ENCODE peak calls at places on chromosomes 16 and 17, in nine cellular contexts. L, F, V, G, Y, K, I, W and H are unnamed samples. For H3K4me1, the result is how much of the 10 kb centered on the place peaks cover.

GRCh38 chr16:21064203-21064602 is 86.4 kb downstream of the DNAH3 start:
- DNase-seq in L (no peak), F (no peak), V (no peak), G (no peak), Y (no peak), K (no peak), I (no peak), W (no peak), H (no peak)

GRCh38 chr16:83356266-83356665 is 451.5 kb upstream of the HSBP1 start:
- DNase-seq in L (no peak), F (peak), V (peak), G (peak), Y (peak), K (no peak), I (peak), W (no peak), H (no peak)

GRCh38 chr17:178292-179065 is 3.0 kb downstream of the DOC2B start:
- DNase-seq in L (no peak), F (no peak), V (no peak), G (no peak), Y (no peak), K (no peak), I (no peak), W (no peak), H (no peak)

GRCh38 chr17:6347776-6348175 is 87.1 kb downstream of the AIPL1 start:
- DNase-seq in L (peak), F (no peak), V (no peak), G (no peak), Y (no peak), K (no peak), I (no peak), W (no peak), H (no peak)

GRCh38 chr16:391885-392335 is 5.1 kb upstream of the NME4 start:
- DNase-seq in L (no peak), F (peak), V (no peak), G (peak), Y (peak), K (no peak), I (peak), W (peak), H (no peak)

GRCh38 chr17:17155568-17155967 is 50.6 kb downstream of the PLD6 start:
- DNase-seq in L (no peak), F (no peak), V (no peak), G (peak), Y (no peak), K (no peak), I (no peak), W (no peak), H (no peak)

GRCh38 chr17:2369039-2369438 is 31.7 kb downstream of the SGSM2 start:
- DNase-seq in L (no peak), F (no peak), V (no peak), G (no peak), Y (no peak), K (no peak), I (no peak), W (no peak), H (no peak)

GRCh38 chr16:50315346-50315997 is 49.1 kb downstream of the ADCY7 start:
- DNase-seq in L (no peak), F (no peak), V (no peak), G (no peak), Y (no peak), K (no peak), I (no peak), W (no peak), H (peak)

GRCh38 chr17:61947367-61948078 is 19.7 kb upstream of the INTS2 start:
- DNase-seq in L (no peak), F (no peak), V (no peak), G (no peak), Y (no peak), K (no peak), I (no peak), W (no peak), H (no peak)

GRCh38 chr17:2343421-2343820 is 6.1 kb downstream of the SGSM2 start:
- DNase-seq in L (no peak), F (no peak), V (no peak), G (no peak), Y (peak), K (no peak), I (no peak), W (no peak), H (no peak)

GRCh38 chr17:3750926-3751325 is 27.2 kb downstream of the HASPIN start:
- DNase-seq in L (no peak), F (no peak), V (no peak), G (no peak), Y (peak), K (no peak), I (no peak), W (peak), H (no peak)

GRCh38 chr16:23131436-23131835 is 17.8 kb downstream of the USP31 start:
- DNase-seq in L (no peak), F (no peak), V (no peak), G (no peak), Y (no peak), K (no peak), I (no peak), W (no peak), H (no peak)

GRCh38 chr16:27421961-27422740 is 20.2 kb downstream of the IL21R start:
- DNase-seq in L (no peak), F (no peak), V (no peak), G (no peak), Y (no peak), K (no peak), I (no peak), W (no peak), H (no peak)

GRCh38 chr17:1413281-1413791 is 13.3 kb upstream of the YWHAE start:
- DNase-seq in L (no peak), F (no peak), V (no peak), G (peak), Y (peak), K (peak), I (peak), W (no peak), H (peak)

GRCh38 chr17:50636145-50636803 is 1.6 kb downstream of the ABCC3 start:
- DNase-seq in L (no peak), F (no peak), V (no peak), G (peak), Y (peak), K (no peak), I (peak), W (no peak), H (peak)

GRCh38 chr17:18250259-18250658 is 8.3 kb downstream of the FLII start:
- DNase-seq in L (no peak), F (peak), V (no peak), G (no peak), Y (peak), K (no peak), I (peak), W (no peak), H (no peak)

GRCh38 chr16:23435500-23435899 is 17.5 kb downstream of the COG7 start:
- DNase-seq in L (no peak), F (peak), V (peak), G (peak), Y (peak), K (peak), I (peak), W (peak), H (peak)

GRCh38 chr17:68910256-68910705 is 44.9 kb downstream of the ABCA8 start:
- DNase-seq in L (no peak), F (peak), V (no peak), G (no peak), Y (no peak), K (no peak), I (no peak), W (no peak), H (no peak)

GRCh38 chr16:72715267-72715666 is 332.7 kb downstream of the ZFHX3 start:
- DNase-seq in L (no peak), F (no peak), V (no peak), G (no peak), Y (no peak), K (no peak), I (no peak), W (no peak), H (no peak)

DNA sequence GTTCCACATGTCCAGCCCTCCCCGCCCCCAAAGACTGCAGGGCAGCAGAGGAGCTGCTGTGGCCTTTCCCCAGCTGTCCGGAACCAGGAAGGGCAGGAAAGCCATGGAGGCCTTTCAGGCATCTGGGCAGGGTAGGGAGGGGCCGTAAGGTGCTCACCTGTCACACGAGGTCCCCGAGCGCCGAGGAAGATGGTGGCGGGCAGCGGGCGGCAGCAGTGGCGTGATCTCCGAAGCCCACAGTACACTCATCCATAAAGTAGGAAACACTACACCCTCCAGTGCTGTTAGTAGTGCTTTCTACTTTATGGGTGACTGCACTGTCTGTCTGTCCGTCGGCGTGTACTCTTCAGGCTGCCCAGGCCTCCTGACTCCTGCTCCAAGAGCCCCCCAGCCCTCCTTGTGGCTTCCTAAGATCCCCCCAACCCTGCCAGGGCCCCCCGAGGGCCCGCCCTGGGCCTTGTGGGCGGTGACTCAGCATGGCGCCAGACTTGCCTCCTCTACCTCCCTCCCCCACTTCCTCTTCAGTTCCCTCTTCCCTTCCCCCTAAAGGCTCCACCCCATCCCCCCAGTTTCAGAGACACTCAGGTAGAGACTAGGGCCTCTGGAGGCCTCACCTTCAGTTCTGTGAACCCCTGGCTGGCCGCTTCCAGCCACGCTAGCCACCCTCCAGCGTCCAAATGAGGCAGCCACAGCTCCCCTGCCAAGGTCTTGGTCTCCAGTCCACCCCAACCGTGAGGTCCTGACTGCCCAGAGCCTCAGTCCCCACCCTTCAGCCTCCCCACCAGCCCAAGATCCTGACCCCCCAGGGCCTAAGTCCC is 2.6 kb upstream of the TSPOAP1 start:
- DNase-seq in L (no peak), F (peak), V (no peak), G (no peak), Y (peak), K (no peak), I (no peak), W (peak), H (peak)
- H3K4me1 ChIP-seq in L (under half), F (under half), V (under half), G (under half), Y (under half), K (under half), I (under half), W (half or more), H (under half)

GRCh38 chr16:89574681-89575246 is 794 bp upstream of the CPNE7 start:
- DNase-seq in L (no peak), F (peak), V (no peak), G (peak), Y (peak), K (peak), I (peak), W (peak), H (peak)
- H3K4me3 ChIP-seq in L (peak), F (peak), V (no peak), G (peak), Y (peak), K (peak), I (no peak), W (peak), H (peak)

DNA sequence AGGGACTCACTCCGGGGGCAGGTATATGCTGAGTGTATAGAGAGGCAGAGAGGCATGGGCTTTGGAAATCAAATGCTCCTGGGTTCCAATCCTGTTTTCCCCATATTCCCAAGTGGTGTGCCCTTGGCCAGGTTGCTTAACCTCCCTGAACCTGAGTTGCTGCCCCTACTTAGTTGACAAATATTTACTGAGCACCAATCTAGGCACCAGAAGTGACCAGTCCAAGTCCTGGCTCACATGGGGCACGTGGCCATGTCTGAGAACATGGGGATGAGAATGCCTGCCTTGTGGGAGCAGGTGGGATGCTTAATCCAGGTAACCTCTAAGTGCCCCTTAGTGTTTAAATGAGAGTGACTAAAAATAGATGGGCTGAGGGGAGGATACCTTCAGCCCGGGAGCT is 4.2 kb downstream of the SOCS3 start:
- DNase-seq in L (no peak), F (no peak), V (no peak), G (no peak), Y (no peak), K (no peak), I (no peak), W (no peak), H (no peak)
- H3K4me1 ChIP-seq in L (half or more), F (half or more), V (under half), G (half or more), Y (under half), K (half or more), I (half or more), W (half or more), H (under half)

DNA sequence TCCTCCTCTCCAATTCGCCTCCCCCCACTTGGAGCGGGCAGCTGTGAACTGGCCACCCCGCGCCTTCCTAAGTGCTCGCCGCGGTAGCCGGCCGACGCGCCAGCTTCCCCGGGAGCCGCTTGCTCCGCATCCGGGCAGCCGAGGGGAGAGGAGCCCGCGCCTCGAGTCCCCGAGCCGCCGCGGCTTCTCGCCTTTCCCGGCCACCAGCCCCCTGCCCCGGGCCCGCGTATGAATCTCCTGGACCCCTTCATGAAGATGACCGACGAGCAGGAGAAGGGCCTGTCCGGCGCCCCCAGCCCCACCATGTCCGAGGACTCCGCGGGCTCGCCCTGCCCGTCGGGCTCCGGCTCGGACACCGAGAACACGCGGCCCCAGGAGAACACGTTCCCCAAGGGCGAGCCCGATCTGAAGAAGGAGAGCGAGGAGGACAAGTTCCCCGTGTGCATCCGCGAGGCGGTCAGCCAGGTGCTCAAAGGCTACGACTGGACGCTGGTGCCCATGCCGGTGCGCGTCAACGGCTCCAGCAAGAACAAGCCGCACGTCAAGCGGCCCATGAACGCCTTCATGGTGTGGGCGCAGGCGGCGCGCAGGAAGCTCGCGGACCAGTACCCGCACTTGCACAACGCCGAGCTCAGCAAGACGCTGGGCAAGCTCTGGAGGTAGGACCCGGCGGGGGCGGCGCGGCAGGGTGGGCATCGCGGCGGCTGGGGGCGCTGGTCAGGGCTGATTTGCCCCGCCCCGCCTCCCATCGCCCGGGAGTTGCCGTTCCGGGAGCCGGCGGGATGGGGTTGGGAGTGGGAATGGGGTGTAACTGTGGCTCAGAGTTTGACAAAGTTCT is 563 bp downstream of the SOX9 start:
- DNase-seq in L (no peak), F (peak), V (no peak), G (peak), Y (peak), K (peak), I (peak), W (no peak), H (peak)
- H3K4me3 ChIP-seq in L (peak), F (peak), V (peak), G (peak), Y (peak), K (peak), I (peak), W (no peak), H (peak)